ENCODE peak calls at places on chromosomes 4 and X, in nine cellular contexts. One of them, this sample, is unnamed. For H3K9me3 and H3K36me3, the result is how much of the 10 kb centered on the place peaks cover.

GRCh38 chr4:125244848-125245450 is 69.8 kb upstream of the FAT4 start:
- DNase-seq in prostate gland: no peak
- DNase-seq in osteoblast: no peak
- DNase-seq in SK-N-SH: no peak
- DNase-seq in CD8-positive, alpha-beta T cell: no peak
- DNase-seq in ovary: no peak
- DNase-seq in A673: peak
- DNase-seq in cardiac muscle cell: peak
- DNase-seq in thoracic aorta: no peak
- DNase-seq in this sample: no peak

GRCh38 chr4:168835880-168836454 is 174.1 kb downstream of the CBR4 start:
- DNase-seq in A673: no peak
- DNase-seq in prostate gland: no peak
- DNase-seq in osteoblast: no peak
- DNase-seq in ovary: no peak
- DNase-seq in thoracic aorta: no peak
- DNase-seq in cardiac muscle cell: no peak
- DNase-seq in SK-N-SH: no peak
- DNase-seq in CD8-positive, alpha-beta T cell: no peak
- DNase-seq in this sample: no peak

GRCh38 chrX:69988955-69989394 is 60.8 kb downstream of the AWAT2 start:
- DNase-seq in thoracic aorta: no peak
- DNase-seq in ovary: no peak
- DNase-seq in cardiac muscle cell: peak
- DNase-seq in CD8-positive, alpha-beta T cell: peak
- DNase-seq in prostate gland: no peak
- DNase-seq in SK-N-SH: no peak
- DNase-seq in osteoblast: no peak
- DNase-seq in A673: no peak
- DNase-seq in this sample: no peak

GRCh38 chr4:17624821-17625220 is 10.4 kb downstream of the MED28 start:
- DNase-seq in cardiac muscle cell: no peak
- DNase-seq in SK-N-SH: no peak
- DNase-seq in ovary: no peak
- DNase-seq in osteoblast: no peak
- DNase-seq in CD8-positive, alpha-beta T cell: no peak
- DNase-seq in prostate gland: no peak
- DNase-seq in A673: no peak
- DNase-seq in thoracic aorta: no peak
- DNase-seq in this sample: no peak

GRCh38 chr4:4945021-4945420 is 74.2 kb downstream of the CYTL1 start:
- DNase-seq in CD8-positive, alpha-beta T cell: no peak
- DNase-seq in SK-N-SH: no peak
- DNase-seq in ovary: no peak
- DNase-seq in osteoblast: no peak
- DNase-seq in thoracic aorta: no peak
- DNase-seq in A673: no peak
- DNase-seq in cardiac muscle cell: no peak
- DNase-seq in prostate gland: no peak
- DNase-seq in this sample: peak

GRCh38 chr4:158810487-158811215 is 41.8 kb downstream of the FNIP2 start:
- DNase-seq in SK-N-SH: no peak
- DNase-seq in cardiac muscle cell: peak
- DNase-seq in thoracic aorta: peak
- DNase-seq in prostate gland: peak
- DNase-seq in A673: peak
- DNase-seq in CD8-positive, alpha-beta T cell: no peak
- DNase-seq in ovary: peak
- DNase-seq in osteoblast: peak
- DNase-seq in this sample: no peak

GRCh38 chr4:27463816-27464215 is 603.2 kb downstream of the STIM2 start:
- DNase-seq in ovary: no peak
- DNase-seq in CD8-positive, alpha-beta T cell: no peak
- DNase-seq in osteoblast: no peak
- DNase-seq in prostate gland: no peak
- DNase-seq in thoracic aorta: no peak
- DNase-seq in cardiac muscle cell: peak
- DNase-seq in SK-N-SH: no peak
- DNase-seq in A673: no peak
- DNase-seq in this sample: no peak

GRCh38 chr4:59841698-59842097 is 1358.4 kb upstream of the ADGRL3 start:
- DNase-seq in cardiac muscle cell: no peak
- DNase-seq in ovary: no peak
- DNase-seq in thoracic aorta: no peak
- DNase-seq in prostate gland: no peak
- DNase-seq in osteoblast: no peak
- DNase-seq in SK-N-SH: no peak
- DNase-seq in A673: no peak
- DNase-seq in CD8-positive, alpha-beta T cell: no peak
- DNase-seq in this sample: no peak

GRCh38 chrX:120560405-120560841 is 339 bp downstream of the CUL4B start:
- DNase-seq in CD8-positive, alpha-beta T cell: peak
- DNase-seq in osteoblast: no peak
- DNase-seq in SK-N-SH: no peak
- DNase-seq in prostate gland: peak
- DNase-seq in ovary: no peak
- DNase-seq in A673: peak
- DNase-seq in cardiac muscle cell: peak
- DNase-seq in thoracic aorta: no peak
- DNase-seq in this sample: no peak

GRCh38 chrX:156001001-156001666 is 3.6 kb downstream of the IL9R start:
- DNase-seq in ovary: no peak
- DNase-seq in A673: no peak
- DNase-seq in cardiac muscle cell: no peak
- DNase-seq in osteoblast: peak
- DNase-seq in prostate gland: no peak
- DNase-seq in thoracic aorta: no peak
- DNase-seq in CD8-positive, alpha-beta T cell: no peak
- DNase-seq in SK-N-SH: no peak
- DNase-seq in this sample: no peak
- H3K9me3 ChIP-seq in ovary: under half
- H3K9me3 ChIP-seq in A673: under half
- H3K9me3 ChIP-seq in cardiac muscle cell: under half
- H3K9me3 ChIP-seq in osteoblast: under half
- H3K9me3 ChIP-seq in prostate gland: under half
- H3K9me3 ChIP-seq in thoracic aorta: under half
- H3K9me3 ChIP-seq in CD8-positive, alpha-beta T cell: under half
- H3K9me3 ChIP-seq in SK-N-SH: under half
- H3K9me3 ChIP-seq in this sample: under half

GRCh38 chr4:45099471-45099870 is 373.1 kb upstream of the GNPDA2 start:
- DNase-seq in cardiac muscle cell: no peak
- DNase-seq in CD8-positive, alpha-beta T cell: no peak
- DNase-seq in SK-N-SH: no peak
- DNase-seq in prostate gland: no peak
- DNase-seq in ovary: no peak
- DNase-seq in A673: no peak
- DNase-seq in osteoblast: no peak
- DNase-seq in thoracic aorta: no peak
- DNase-seq in this sample: no peak
- H3K36me3 ChIP-seq in cardiac muscle cell: under half
- H3K36me3 ChIP-seq in CD8-positive, alpha-beta T cell: under half
- H3K36me3 ChIP-seq in SK-N-SH: under half
- H3K36me3 ChIP-seq in prostate gland: under half
- H3K36me3 ChIP-seq in ovary: under half
- H3K36me3 ChIP-seq in A673: under half
- H3K36me3 ChIP-seq in osteoblast: under half
- H3K36me3 ChIP-seq in thoracic aorta: under half
- H3K36me3 ChIP-seq in this sample: under half

DNA sequence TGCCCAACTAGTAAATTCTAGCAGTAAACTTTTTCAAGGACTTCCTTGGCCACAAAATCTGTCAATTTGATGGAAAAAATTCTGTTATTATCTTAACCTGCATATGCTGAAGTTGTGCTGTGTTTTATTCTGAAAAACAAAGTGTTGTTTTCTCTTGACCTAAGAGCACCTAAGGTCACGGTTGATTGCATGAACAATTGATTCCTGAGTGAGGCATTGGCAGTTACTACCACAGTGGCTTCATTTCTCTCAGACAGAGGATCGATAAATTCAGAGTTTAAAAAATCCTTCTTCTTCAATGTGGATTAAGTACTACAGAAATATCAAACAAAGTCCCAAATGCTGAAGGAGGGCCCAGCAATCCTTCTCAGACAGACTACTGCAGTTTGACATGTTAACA is 6.2 kb downstream of the HDAC8 start:
- DNase-seq in A673: no peak
- DNase-seq in ovary: no peak
- DNase-seq in CD8-positive, alpha-beta T cell: no peak
- DNase-seq in prostate gland: no peak
- DNase-seq in cardiac muscle cell: no peak
- DNase-seq in osteoblast: no peak
- DNase-seq in thoracic aorta: no peak
- DNase-seq in SK-N-SH: no peak
- DNase-seq in this sample: no peak
- H3K9me3 ChIP-seq in A673: under half
- H3K9me3 ChIP-seq in ovary: under half
- H3K9me3 ChIP-seq in CD8-positive, alpha-beta T cell: under half
- H3K9me3 ChIP-seq in prostate gland: under half
- H3K9me3 ChIP-seq in cardiac muscle cell: under half
- H3K9me3 ChIP-seq in osteoblast: under half
- H3K9me3 ChIP-seq in thoracic aorta: under half
- H3K9me3 ChIP-seq in SK-N-SH: under half
- H3K9me3 ChIP-seq in this sample: under half

GRCh38 chr4:39280770-39281169 is 85.4 kb downstream of the RFC1 start:
- DNase-seq in osteoblast: no peak
- DNase-seq in CD8-positive, alpha-beta T cell: no peak
- DNase-seq in SK-N-SH: no peak
- DNase-seq in ovary: no peak
- DNase-seq in thoracic aorta: no peak
- DNase-seq in prostate gland: no peak
- DNase-seq in cardiac muscle cell: no peak
- DNase-seq in A673: no peak
- DNase-seq in this sample: no peak

GRCh38 chr4:39285111-39285795 is 80.9 kb downstream of the RFC1 start:
- DNase-seq in osteoblast: no peak
- DNase-seq in SK-N-SH: no peak
- DNase-seq in cardiac muscle cell: no peak
- DNase-seq in CD8-positive, alpha-beta T cell: no peak
- DNase-seq in A673: no peak
- DNase-seq in ovary: no peak
- DNase-seq in prostate gland: no peak
- DNase-seq in thoracic aorta: no peak
- DNase-seq in this sample: no peak

GRCh38 chr4:39274503-39274902 is 91.7 kb downstream of the RFC1 start:
- DNase-seq in thoracic aorta: no peak
- DNase-seq in SK-N-SH: peak
- DNase-seq in osteoblast: no peak
- DNase-seq in CD8-positive, alpha-beta T cell: no peak
- DNase-seq in cardiac muscle cell: no peak
- DNase-seq in ovary: no peak
- DNase-seq in A673: no peak
- DNase-seq in prostate gland: no peak
- DNase-seq in this sample: no peak

GRCh38 chr4:39278476-39278875 is 87.7 kb downstream of the RFC1 start:
- DNase-seq in CD8-positive, alpha-beta T cell: no peak
- DNase-seq in prostate gland: no peak
- DNase-seq in thoracic aorta: no peak
- DNase-seq in ovary: no peak
- DNase-seq in cardiac muscle cell: no peak
- DNase-seq in osteoblast: no peak
- DNase-seq in SK-N-SH: no peak
- DNase-seq in A673: no peak
- DNase-seq in this sample: no peak

DNA sequence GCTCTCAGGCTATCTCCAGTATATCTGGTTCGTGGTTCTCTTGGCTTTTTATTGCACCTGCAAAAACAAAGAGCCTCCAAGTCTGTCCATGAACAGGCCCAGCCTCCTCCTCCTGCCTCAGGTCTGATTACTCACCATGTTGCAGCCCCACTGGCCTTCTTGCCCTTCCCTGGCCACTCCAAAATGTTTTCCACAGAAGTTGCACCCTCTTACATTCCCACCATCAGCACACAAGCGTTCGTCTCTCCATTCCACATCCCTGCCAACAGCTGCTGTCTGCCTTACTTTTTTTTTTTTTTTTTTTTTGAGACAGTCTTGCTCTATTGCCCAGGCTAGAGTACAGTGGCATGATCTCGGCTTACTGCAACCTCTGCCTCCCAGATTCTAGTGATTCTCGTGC is 86.7 kb downstream of the RFC1 start:
- DNase-seq in thoracic aorta: no peak
- DNase-seq in ovary: no peak
- DNase-seq in prostate gland: no peak
- DNase-seq in osteoblast: no peak
- DNase-seq in CD8-positive, alpha-beta T cell: no peak
- DNase-seq in cardiac muscle cell: no peak
- DNase-seq in A673: no peak
- DNase-seq in SK-N-SH: no peak
- DNase-seq in this sample: no peak
- H3K36me3 ChIP-seq in thoracic aorta: under half
- H3K36me3 ChIP-seq in ovary: under half
- H3K36me3 ChIP-seq in prostate gland: under half
- H3K36me3 ChIP-seq in osteoblast: under half
- H3K36me3 ChIP-seq in CD8-positive, alpha-beta T cell: under half
- H3K36me3 ChIP-seq in cardiac muscle cell: under half
- H3K36me3 ChIP-seq in A673: under half
- H3K36me3 ChIP-seq in SK-N-SH: under half
- H3K36me3 ChIP-seq in this sample: under half

GRCh38 chrX:136546369-136546768 is 14.4 kb downstream of the VGLL1 start:
- DNase-seq in ovary: no peak
- DNase-seq in thoracic aorta: no peak
- DNase-seq in CD8-positive, alpha-beta T cell: no peak
- DNase-seq in A673: no peak
- DNase-seq in prostate gland: no peak
- DNase-seq in cardiac muscle cell: no peak
- DNase-seq in SK-N-SH: no peak
- DNase-seq in osteoblast: no peak
- DNase-seq in this sample: no peak
- H3K9me3 ChIP-seq in ovary: under half
- H3K9me3 ChIP-seq in thoracic aorta: under half
- H3K9me3 ChIP-seq in CD8-positive, alpha-beta T cell: under half
- H3K9me3 ChIP-seq in A673: under half
- H3K9me3 ChIP-seq in prostate gland: under half
- H3K9me3 ChIP-seq in cardiac muscle cell: under half
- H3K9me3 ChIP-seq in SK-N-SH: under half
- H3K9me3 ChIP-seq in osteoblast: under half
- H3K9me3 ChIP-seq in this sample: under half

DNA sequence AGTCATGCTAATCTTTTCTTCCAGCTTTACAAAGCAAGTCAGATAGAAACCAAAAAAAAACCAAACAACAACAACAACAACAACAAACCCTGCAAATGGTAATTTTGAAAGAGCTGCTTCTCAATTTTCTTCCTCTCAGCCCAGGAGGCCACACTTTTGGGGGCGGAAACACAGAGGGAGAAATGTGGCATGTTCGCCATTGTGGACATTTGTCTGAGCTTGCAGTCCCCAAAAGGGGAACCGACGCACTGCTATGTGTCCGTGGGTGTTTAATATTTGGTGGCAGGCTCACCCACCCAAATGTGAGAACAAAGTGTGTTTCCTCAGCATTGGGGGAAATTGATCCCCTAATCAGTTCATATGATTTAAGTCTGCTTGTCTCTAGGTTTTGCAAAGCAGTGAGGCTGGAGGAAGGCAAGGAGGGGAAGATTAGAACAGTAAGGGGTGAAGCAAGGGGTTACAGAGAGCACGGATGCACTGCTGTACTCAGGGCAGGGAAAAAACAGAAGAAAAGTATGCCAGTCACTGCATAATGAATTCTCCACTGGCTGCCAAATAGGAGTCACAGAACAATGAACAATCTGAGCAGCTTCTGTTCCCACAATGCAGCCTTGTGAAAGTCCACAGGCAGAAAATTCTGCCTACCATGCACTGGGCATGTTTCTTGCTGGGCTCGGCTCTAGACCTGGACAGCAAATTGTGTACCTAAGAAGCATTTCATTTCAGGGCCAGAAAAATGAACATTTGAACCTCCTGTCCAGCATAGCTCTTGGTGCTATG is 74.7 kb upstream of the GPM6B start:
- DNase-seq in SK-N-SH: no peak
- DNase-seq in prostate gland: no peak
- DNase-seq in A673: no peak
- DNase-seq in CD8-positive, alpha-beta T cell: no peak
- DNase-seq in osteoblast: no peak
- DNase-seq in thoracic aorta: no peak
- DNase-seq in cardiac muscle cell: no peak
- DNase-seq in ovary: no peak
- DNase-seq in this sample: no peak
- H3K36me3 ChIP-seq in SK-N-SH: under half
- H3K36me3 ChIP-seq in prostate gland: under half
- H3K36me3 ChIP-seq in A673: under half
- H3K36me3 ChIP-seq in CD8-positive, alpha-beta T cell: under half
- H3K36me3 ChIP-seq in osteoblast: under half
- H3K36me3 ChIP-seq in thoracic aorta: under half
- H3K36me3 ChIP-seq in cardiac muscle cell: under half
- H3K36me3 ChIP-seq in ovary: under half
- H3K36me3 ChIP-seq in this sample: under half